ENCODE peak calls at places on chromosomes 2 and 18, in four cellular contexts. U is stromal cell of bone marrow; M is stimulated activated CD4-positive, alpha-beta T cell treated with anti-CD3 and anti-CD28 coated beads, Interleukin-1b, Interleukin-23, amount 100 ng/mL, for 24 hours; K is transverse colon. Q is an unnamed sample.

GRCh38 chr2:60309326-60309725 is 244.1 kb downstream of the BCL11A start:
- DNase-seq in U (no peak), M (no peak), K (no peak), Q (no peak)

GRCh38 chr2:162828545-162828944 is 10.0 kb downstream of the KCNH7 start:
- DNase-seq in U (no peak), M (no peak), K (no peak), Q (no peak)

GRCh38 chr2:53434487-53434886 is 333.1 kb upstream of the CHAC2 start:
- DNase-seq in U (no peak), M (no peak), K (no peak), Q (no peak)

GRCh38 chr18:73842795-73843394 is 304.7 kb downstream of the FBXO15 start:
- DNase-seq in U (no peak), M (peak), K (peak), Q (no peak)

GRCh38 chr2:171810409-171810993 is 83.5 kb downstream of the SLC25A12 start:
- DNase-seq in U (no peak), M (no peak), K (no peak), Q (no peak)

GRCh38 chr18:61738042-61738441 is 154.8 kb downstream of the RNF152 start:
- DNase-seq in U (no peak), M (no peak), K (no peak), Q (no peak)

GRCh38 chr2:160736629-160737028 is 243.0 kb upstream of the RBMS1 start:
- DNase-seq in U (peak), M (no peak), K (no peak), Q (no peak)

GRCh38 chr2:44798139-44798659 is 143.3 kb upstream of the SIX3 start:
- DNase-seq in U (no peak), M (no peak), K (no peak), Q (no peak)

GRCh38 chr2:21819475-21819874 is 695.7 kb downstream of the TDRD15 start:
- DNase-seq in U (peak), M (no peak), K (no peak), Q (no peak)

GRCh38 chr2:21836766-21837543 is 713.2 kb downstream of the TDRD15 start:
- DNase-seq in U (peak), M (no peak), K (no peak), Q (no peak)

GRCh38 chr2:67854103-67854502 is 208.7 kb downstream of the C1D start:
- DNase-seq in U (no peak), M (no peak), K (no peak), Q (no peak)

GRCh38 chr2:10123281-10123680 is 742 bp downstream of the RRM2 start:
- DNase-seq in U (no peak), M (no peak), K (no peak), Q (no peak)